ENCODE peak calls at places on chromosomes 6 and 20, in nine cellular contexts. I, X, H, K, M, E, Z, W and O are unnamed samples.

GRCh38 chr6:40674170-40674569 is 87.0 kb upstream of the LRFN2 start:
- DNase-seq in I (no peak), X (no peak), H (no peak), K (no peak), M (no peak), E (no peak), Z (no peak), W (no peak), O (no peak)

GRCh38 chr6:106064766-106065165 is 21.4 kb upstream of the PRDM1 start:
- DNase-seq in I (no peak), X (no peak), H (no peak), K (no peak), M (no peak), E (no peak), Z (no peak), W (no peak), O (no peak)

GRCh38 chr6:170583736-170584180 is 679 bp downstream of the PDCD2 start:
- DNase-seq in I (no peak), X (no peak), H (no peak), K (no peak), M (no peak), E (no peak), Z (no peak), W (no peak), O (no peak)

GRCh38 chr6:36722879-36723278 is 25.3 kb downstream of the RAB44 start:
- DNase-seq in I (no peak), X (no peak), H (no peak), K (no peak), M (no peak), E (no peak), Z (no peak), W (no peak), O (no peak)

GRCh38 chr6:82006027-82006738 is 241.4 kb downstream of the IBTK start:
- DNase-seq in I (peak), X (no peak), H (no peak), K (no peak), M (no peak), E (no peak), Z (peak), W (no peak), O (no peak)

GRCh38 chr6:54179152-54179551 is 67.9 kb downstream of the MLIP start:
- DNase-seq in I (no peak), X (no peak), H (no peak), K (no peak), M (no peak), E (no peak), Z (no peak), W (no peak), O (no peak)

GRCh38 chr20:20562507-20562906 is 149.9 kb downstream of the RALGAPA2 start:
- DNase-seq in I (no peak), X (no peak), H (no peak), K (no peak), M (no peak), E (no peak), Z (no peak), W (no peak), O (no peak)

GRCh38 chr20:62977613-62978558 is 25.4 kb downstream of the SLC17A9 start:
- DNase-seq in I (peak), X (no peak), H (no peak), K (peak), M (peak), E (no peak), Z (no peak), W (no peak), O (no peak)

GRCh38 chr20:11522359-11522758 is 395.3 kb upstream of the BTBD3 start:
- DNase-seq in I (no peak), X (no peak), H (no peak), K (no peak), M (no peak), E (no peak), Z (no peak), W (no peak), O (no peak)

GRCh38 chr20:54162378-54162777 is 11.4 kb downstream of the CYP24A1 start:
- DNase-seq in I (no peak), X (no peak), H (no peak), K (no peak), M (no peak), E (no peak), Z (no peak), W (no peak), O (no peak)

GRCh38 chr6:38432079-38432478 is 207.7 kb downstream of the BTBD9 start:
- DNase-seq in I (no peak), X (no peak), H (no peak), K (no peak), M (no peak), E (no peak), Z (no peak), W (no peak), O (no peak)